ENCODE peak calls at places on chromosomes 6 and 20, in nine cellular contexts. E, D, H, T, L, X, G, W and B are unnamed samples.

GRCh38 chr20:10788877-10789276 is 115.1 kb upstream of the JAG1 start:
- DNase-seq in E (no peak), D (no peak), H (no peak), T (no peak), L (no peak), X (no peak), G (no peak), W (no peak), B (no peak)

GRCh38 chr6:143283887-143284640 is 166.4 kb downstream of the ADAT2 start:
- DNase-seq in E (no peak), D (no peak), H (no peak), T (no peak), L (no peak), X (no peak), G (no peak), W (no peak), B (no peak)

GRCh38 chr20:56359212-56360132 is 698 bp downstream of the FAM210B start:
- DNase-seq in E (peak), D (peak), H (no peak), T (no peak), L (peak), X (peak), G (peak), W (no peak), B (no peak)

GRCh38 chr20:26279224-26279623 is 582.6 kb upstream of the ZNF337 start:
- DNase-seq in E (no peak), D (no peak), H (no peak), T (no peak), L (no peak), X (no peak), G (no peak), W (no peak), B (no peak)

GRCh38 chr20:53547664-53548239 is 45.9 kb downstream of the ZNF217 start:
- DNase-seq in E (peak), D (peak), H (peak), T (no peak), L (peak), X (peak), G (peak), W (no peak), B (peak)

GRCh38 chr20:15012551-15012950 is 675.1 kb upstream of the FLRT3 start:
- DNase-seq in E (peak), D (no peak), H (no peak), T (no peak), L (no peak), X (no peak), G (no peak), W (no peak), B (no peak)

GRCh38 chr6:71394001-71394432 is 105.4 kb downstream of the OGFRL1 start:
- DNase-seq in E (no peak), D (no peak), H (no peak), T (no peak), L (peak), X (no peak), G (peak), W (no peak), B (no peak)

GRCh38 chr20:38126146-38126912 is 38.7 kb downstream of the TGM2 start:
- DNase-seq in E (no peak), D (no peak), H (no peak), T (no peak), L (no peak), X (no peak), G (peak), W (no peak), B (no peak)

GRCh38 chr6:14881399-14881798 is 364.5 kb upstream of the JARID2 start:
- DNase-seq in E (no peak), D (no peak), H (no peak), T (no peak), L (peak), X (no peak), G (peak), W (no peak), B (no peak)

GRCh38 chr20:22941550-22941949 is 93.6 kb upstream of the SSTR4 start:
- DNase-seq in E (no peak), D (no peak), H (no peak), T (no peak), L (no peak), X (no peak), G (no peak), W (no peak), B (no peak)